ENCODE peak calls at places on chromosomes 13 and 19, in nine cellular contexts. P is upper lobe of left lung, G is breast epithelium, K is ovary, W is tibial nerve, A is uterus, D is stomach, L is IMR-90, U is adrenal gland. N is an unnamed sample. For H3K9me3, the result is how much of the 10 kb centered on the place peaks cover.

GRCh38 chr13:64441740-64442139 is 2788.4 kb downstream of the PCDH9 start:
- DNase-seq in P (no peak), G (no peak), K (no peak), W (no peak), A (no peak), D (no peak), L (no peak), U (no peak), N (no peak)

GRCh38 chr19:33407716-33408115 is 34.2 kb downstream of the CEBPG start:
- DNase-seq in P (no peak), G (no peak), K (peak), W (no peak), A (no peak), D (no peak), L (no peak), U (no peak), N (no peak)

GRCh38 chr19:33345163-33345562 is 28.3 kb upstream of the CEBPG start:
- DNase-seq in P (no peak), G (no peak), K (no peak), W (no peak), A (no peak), D (no peak), L (no peak), U (no peak), N (no peak)

GRCh38 chr19:40740747-40741146 is 9.5 kb downstream of the ACTMAP start:
- DNase-seq in P (no peak), G (no peak), K (no peak), W (peak), A (no peak), D (no peak), L (no peak), U (no peak), N (no peak)

GRCh38 chr19:10110972-10111317 is 548 bp upstream of the P2RY11 start:
- DNase-seq in P (no peak), G (no peak), K (no peak), W (no peak), A (no peak), D (no peak), L (no peak), U (no peak), N (no peak)

GRCh38 chr13:44876782-44877324 is 112.4 kb downstream of the NUFIP1 start:
- DNase-seq in P (no peak), G (no peak), K (no peak), W (no peak), A (no peak), D (no peak), L (no peak), U (no peak), N (no peak)

GRCh38 chr19:34974631-34975030 is 10.6 kb upstream of the ZNF792 start:
- DNase-seq in P (no peak), G (no peak), K (no peak), W (no peak), A (no peak), D (no peak), L (no peak), U (no peak), N (no peak)

GRCh38 chr13:44011036-44011435 is 131.3 kb downstream of the LACC1 start:
- DNase-seq in P (no peak), G (no peak), K (no peak), W (no peak), A (no peak), D (no peak), L (no peak), U (peak), N (no peak)

GRCh38 chr13:34076319-34076718 is 258.4 kb downstream of the RFC3 start:
- DNase-seq in P (no peak), G (no peak), K (no peak), W (no peak), A (no peak), D (no peak), L (no peak), U (no peak), N (no peak)

GRCh38 chr19:37770985-37771384 is 8.4 kb downstream of the ZNF573 start:
- DNase-seq in P (no peak), G (no peak), K (no peak), W (no peak), A (no peak), D (no peak), L (no peak), U (no peak), N (no peak)

GRCh38 chr19:28199323-28199722 is 1013.6 kb downstream of the UQCRFS1 start:
- DNase-seq in P (no peak), G (no peak), K (no peak), W (no peak), A (no peak), D (no peak), L (no peak), U (no peak), N (no peak)

GRCh38 chr13:44088911-44089851 is 209.5 kb downstream of the LACC1 start:
- DNase-seq in P (no peak), G (no peak), K (no peak), W (no peak), A (no peak), D (no peak), L (no peak), U (no peak), N (no peak)

GRCh38 chr19:49677232-49677881 is at the start of gene PRMT1:
- DNase-seq in P (no peak), G (no peak), K (peak), W (no peak), A (no peak), D (no peak), L (no peak), U (peak), N (peak)

GRCh38 chr19:55519461-55520311 is 17.2 kb downstream of the SBK2 start:
- DNase-seq in P (no peak), G (no peak), K (no peak), W (no peak), A (no peak), D (no peak), L (peak), U (no peak), N (no peak)

GRCh38 chr13:31129419-31129818 is 32.3 kb downstream of the HSPH1 start:
- DNase-seq in P (no peak), G (no peak), K (no peak), W (no peak), A (no peak), D (no peak), L (no peak), U (no peak), N (no peak)

GRCh38 chr19:11390933-11391680 is 7.0 kb upstream of the EPOR start:
- DNase-seq in P (no peak), G (no peak), K (no peak), W (no peak), A (no peak), D (no peak), L (no peak), U (no peak), N (no peak)

GRCh38 chr13:50334092-50334778 is 319.0 kb downstream of the KCNRG start:
- DNase-seq in P (no peak), G (no peak), K (no peak), W (no peak), A (no peak), D (no peak), L (no peak), U (no peak), N (no peak)

GRCh38 chr19:8028951-8029491 is 23.5 kb upstream of the CCL25 start:
- DNase-seq in P (no peak), G (no peak), K (no peak), W (no peak), A (no peak), D (no peak), L (peak), U (no peak), N (no peak)

GRCh38 chr19:13938361-13939027 is at the start of gene PODNL1:
- DNase-seq in P (no peak), G (peak), K (no peak), W (peak), A (no peak), D (no peak), L (peak), U (no peak), N (no peak)

GRCh38 chr13:47484564-47484963 is 516.5 kb downstream of the SUCLA2 start:
- DNase-seq in P (no peak), G (no peak), K (no peak), W (no peak), A (no peak), D (no peak), L (peak), U (no peak), N (no peak)

GRCh38 chr19:1648156-1648925 is 4.1 kb downstream of the TCF3 start:
- DNase-seq in P (no peak), G (no peak), K (no peak), W (no peak), A (no peak), D (no peak), L (no peak), U (no peak), N (no peak)

GRCh38 chr19:37389234-37389633 is 18.3 kb downstream of the ZNF527 start:
- DNase-seq in P (no peak), G (no peak), K (no peak), W (no peak), A (no peak), D (no peak), L (no peak), U (no peak), N (no peak)

GRCh38 chr19:28820289-28820688 is 392.7 kb downstream of the UQCRFS1 start:
- DNase-seq in P (no peak), G (no peak), K (no peak), W (no peak), A (no peak), D (no peak), L (no peak), U (no peak), N (no peak)

GRCh38 chr13:28137556-28137955 is 789 bp upstream of the PAN3 start:
- DNase-seq in P (no peak), G (no peak), K (no peak), W (no peak), A (no peak), D (no peak), L (no peak), U (no peak), N (no peak)

GRCh38 chr13:28138012-28138755 is at the start of gene PAN3:
- DNase-seq in P (peak), G (peak), K (peak), W (peak), A (peak), D (peak), L (peak), U (peak), N (peak)

GRCh38 chr13:28136916-28137315 is 1.4 kb upstream of the PAN3 start:
- DNase-seq in P (no peak), G (no peak), K (no peak), W (no peak), A (no peak), D (no peak), L (no peak), U (no peak), N (no peak)

GRCh38 chr13:28138756-28139470 is 568 bp downstream of the PAN3 start:
- DNase-seq in P (peak), G (peak), K (peak), W (peak), A (peak), D (peak), L (peak), U (peak), N (peak)

GRCh38 chr13:28140433-28141125 is 2.2 kb downstream of the PAN3 start:
- DNase-seq in P (no peak), G (no peak), K (no peak), W (no peak), A (no peak), D (no peak), L (peak), U (no peak), N (no peak)
- H3K4me3 ChIP-seq in P (peak), G (peak), K (no peak), W (peak), A (peak), D (peak), L (no peak), U (peak), N (no peak)

DNA sequence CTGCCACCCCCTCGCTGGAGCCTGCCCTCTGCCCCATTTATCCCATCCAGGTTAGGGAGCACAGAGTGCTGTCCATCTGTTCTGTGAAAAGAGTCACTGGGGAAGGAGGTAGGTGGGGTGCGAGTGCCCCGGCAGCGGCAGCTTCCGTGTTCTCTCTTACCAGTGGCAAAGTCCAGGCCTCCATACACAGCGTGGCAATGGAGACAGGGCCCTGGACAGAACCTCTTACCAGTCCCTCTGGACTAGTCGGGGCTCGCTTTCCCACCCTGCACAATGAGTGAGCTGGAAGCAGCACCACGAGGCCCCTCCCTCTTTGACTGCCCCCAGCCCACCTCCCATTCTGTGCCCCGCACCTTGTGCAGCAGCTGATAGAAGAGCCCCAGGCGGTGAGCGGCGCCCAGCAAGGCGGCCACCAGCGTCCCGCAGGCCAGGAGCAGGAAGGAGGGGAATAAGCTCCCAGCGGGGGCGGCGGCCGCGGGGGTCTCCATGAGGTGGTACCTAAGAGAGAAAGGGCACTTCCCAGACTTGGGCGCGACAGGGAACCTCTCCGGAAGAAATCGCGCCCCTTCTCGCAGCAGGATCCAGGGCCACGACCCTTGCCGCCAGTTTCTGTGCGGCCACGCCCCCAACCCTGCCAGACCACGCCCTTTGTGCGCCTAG is 17.5 kb downstream of the SYDE1 start:
- DNase-seq in P (no peak), G (no peak), K (no peak), W (no peak), A (no peak), D (peak), L (no peak), U (peak), N (peak)
- TF ChIP-seq POLR2A in P (no peak), G (no peak), K (no peak), W (no peak), A (no peak), D (no peak), L (no peak), U (no peak), N (no peak)

GRCh38 chr13:19305434-19305833 is 123.8 kb upstream of the TUBA3C start:
- DNase-seq in P (no peak), G (no peak), K (no peak), W (no peak), A (no peak), D (no peak), L (no peak), U (no peak), N (no peak)
- H3K9me3 ChIP-seq in P (under half), G (under half), K (under half), W (under half), A (under half), D (under half), L (under half), U (under half), N (under half)

DNA sequence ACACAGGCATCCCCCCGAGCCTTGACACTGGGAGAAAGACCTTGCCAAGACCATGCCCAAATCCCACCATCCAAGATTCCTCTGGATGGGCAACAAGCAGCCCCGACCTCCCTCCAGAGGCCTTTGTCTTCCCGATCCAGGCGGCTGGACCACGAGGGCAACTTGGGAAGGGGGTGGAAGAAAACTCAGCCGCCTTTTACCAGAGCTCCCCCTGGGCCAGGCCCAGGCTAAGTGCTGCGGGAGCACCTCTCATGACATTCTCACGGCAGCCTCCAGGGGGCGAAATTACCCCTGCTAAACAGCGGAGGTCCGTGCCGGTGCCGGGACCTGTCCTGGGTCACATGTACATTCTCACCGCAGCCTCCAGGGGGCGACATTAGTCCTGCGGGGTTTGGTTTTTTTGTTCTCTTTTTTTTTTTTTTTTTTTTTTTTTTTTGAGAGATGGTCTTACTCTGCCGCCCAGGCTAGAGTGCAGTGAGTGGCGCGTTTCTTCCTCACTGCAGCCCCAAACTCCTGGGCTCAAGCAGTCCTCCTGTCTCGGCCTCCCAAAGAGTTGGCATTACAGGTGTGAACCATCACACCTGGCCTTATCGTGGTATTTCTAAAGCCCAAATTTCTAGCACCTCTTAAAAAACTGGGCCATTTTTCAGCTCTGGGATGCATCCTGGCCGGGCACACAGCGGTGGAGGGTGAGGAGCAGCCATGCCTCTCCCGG is 2.1 kb upstream of the RSPH6A start:
- DNase-seq in P (peak), G (peak), K (peak), W (peak), A (peak), D (peak), L (peak), U (peak), N (peak)
- H3K4me3 ChIP-seq in P (no peak), G (no peak), K (no peak), W (no peak), A (no peak), D (no peak), L (no peak), U (no peak), N (no peak)

GRCh38 chr19:16207490-16208025 is 9.8 kb downstream of the AP1M1 start:
- DNase-seq in P (no peak), G (no peak), K (no peak), W (no peak), A (no peak), D (no peak), L (no peak), U (no peak), N (no peak)
- TF ChIP-seq POLR2A in P (no peak), G (no peak), K (no peak), W (no peak), A (no peak), D (no peak), L (no peak), U (no peak), N (no peak)

GRCh38 chr19:58063712-58064111 is 4.6 kb downstream of the ZNF135 start:
- DNase-seq in P (no peak), G (no peak), K (no peak), W (no peak), A (no peak), D (no peak), L (no peak), U (no peak), N (no peak)

GRCh38 chr19:58067240-58067912 is 8.3 kb downstream of the ZNF135 start:
- DNase-seq in P (no peak), G (no peak), K (no peak), W (no peak), A (no peak), D (no peak), L (no peak), U (no peak), N (no peak)
- H3K9me3 ChIP-seq in P (under half), G (half or more), K (half or more), W (half or more), A (under half), D (under half), L (half or more), U (half or more), N (under half)

DNA sequence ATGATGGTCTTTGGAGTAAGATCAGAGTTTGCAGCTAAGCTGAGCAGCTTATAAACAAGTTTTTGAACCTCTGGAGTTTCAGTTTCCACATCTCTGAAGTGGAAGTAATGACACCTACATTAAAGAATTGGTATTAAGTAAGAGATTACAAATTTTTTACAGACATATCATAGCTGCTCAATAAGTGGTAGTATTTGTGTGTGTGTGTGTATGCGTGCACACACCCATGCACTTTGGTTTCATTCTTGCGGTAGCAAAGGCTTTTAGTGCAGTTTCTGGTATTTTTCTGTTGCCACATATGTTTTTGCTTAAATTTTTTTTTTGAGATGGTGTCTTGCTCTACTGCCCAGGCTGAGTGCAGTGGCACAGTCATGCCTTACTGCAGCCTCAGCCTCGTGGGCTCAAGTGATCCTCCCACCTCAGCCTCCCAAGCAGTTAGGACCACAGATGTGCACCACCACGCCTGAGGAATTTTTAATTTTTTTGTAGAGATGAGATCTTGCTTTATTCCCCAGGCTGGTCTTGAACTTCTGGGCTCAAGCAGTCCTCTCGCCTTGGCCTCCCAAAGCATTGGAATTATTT is 4.5 kb downstream of the NAA16 start:
- DNase-seq in P (no peak), G (no peak), K (no peak), W (no peak), A (no peak), D (no peak), L (peak), U (no peak), N (no peak)
- H3K4me3 ChIP-seq in P (no peak), G (no peak), K (no peak), W (no peak), A (no peak), D (no peak), L (no peak), U (no peak), N (no peak)

GRCh38 chr19:18465214-18465963 is 27.5 kb upstream of the ISYNA1 start:
- DNase-seq in P (no peak), G (no peak), K (no peak), W (no peak), A (no peak), D (no peak), L (no peak), U (no peak), N (no peak)
- TF ChIP-seq POLR2A in P (no peak), G (no peak), K (no peak), W (no peak), A (no peak), D (no peak), L (no peak), U (no peak), N (no peak)

DNA sequence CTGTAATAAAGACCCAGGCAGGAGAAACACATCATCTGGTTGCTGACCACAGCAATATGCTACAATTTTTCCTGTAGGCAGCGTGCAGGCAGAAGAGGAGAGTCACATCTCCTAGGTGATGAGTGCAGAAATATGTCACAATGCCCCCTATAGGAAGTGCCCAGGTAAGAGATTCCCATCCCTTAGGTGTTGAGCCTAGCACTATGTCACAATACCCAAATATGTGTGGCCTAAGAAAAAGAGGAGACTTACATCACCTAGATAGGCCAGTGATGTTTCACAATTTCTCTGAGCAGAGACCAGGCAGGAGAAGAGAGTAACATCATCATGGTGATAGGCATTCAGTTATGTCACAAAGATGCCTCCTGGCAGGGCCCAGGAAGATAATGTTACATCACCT is 49.4 kb upstream of the ZNF728 start:
- DNase-seq in P (no peak), G (no peak), K (no peak), W (no peak), A (no peak), D (no peak), L (no peak), U (no peak), N (no peak)
- H3K9me3 ChIP-seq in P (under half), G (under half), K (under half), W (under half), A (under half), D (under half), L (under half), U (under half), N (under half)